ENCODE peak calls at places on chromosomes 6 and 20, in eight cellular contexts. One of them, this sample, is unnamed.

GRCh38 chr6:158415666-158416065 is 103.4 kb downstream of the TULP4 start:
- DNase-seq in astrocyte of the hippocampus: no peak
- DNase-seq in stomach: no peak
- DNase-seq in OCI-LY7: no peak
- DNase-seq in SHP77: no peak
- DNase-seq in cardiac muscle cell: peak
- DNase-seq in activated CD4-positive, alpha-beta T cell treated with anti-CD3 and anti-CD28 coated beads, Interleukin-2, amount 10 ng/mL, durations not matched to agents 7 days and 5 days: no peak
- DNase-seq in T follicular helper cell: no peak
- DNase-seq in this sample: no peak

GRCh38 chr20:20360464-20360863 is 7.4 kb upstream of the INSM1 start:
- DNase-seq in astrocyte of the hippocampus: peak
- DNase-seq in stomach: peak
- DNase-seq in OCI-LY7: peak
- DNase-seq in SHP77: peak
- DNase-seq in cardiac muscle cell: peak
- DNase-seq in activated CD4-positive, alpha-beta T cell treated with anti-CD3 and anti-CD28 coated beads, Interleukin-2, amount 10 ng/mL, durations not matched to agents 7 days and 5 days: peak
- DNase-seq in T follicular helper cell: no peak
- DNase-seq in this sample: peak

GRCh38 chr20:24523661-24524060 is 54.2 kb downstream of the SYNDIG1 start:
- DNase-seq in astrocyte of the hippocampus: no peak
- DNase-seq in stomach: no peak
- DNase-seq in OCI-LY7: no peak
- DNase-seq in SHP77: no peak
- DNase-seq in cardiac muscle cell: no peak
- DNase-seq in activated CD4-positive, alpha-beta T cell treated with anti-CD3 and anti-CD28 coated beads, Interleukin-2, amount 10 ng/mL, durations not matched to agents 7 days and 5 days: no peak
- DNase-seq in T follicular helper cell: no peak
- DNase-seq in this sample: no peak

GRCh38 chr20:25226433-25227316 is 21.2 kb upstream of the PYGB start:
- DNase-seq in astrocyte of the hippocampus: no peak
- DNase-seq in stomach: no peak
- DNase-seq in OCI-LY7: no peak
- DNase-seq in SHP77: no peak
- DNase-seq in cardiac muscle cell: no peak
- DNase-seq in activated CD4-positive, alpha-beta T cell treated with anti-CD3 and anti-CD28 coated beads, Interleukin-2, amount 10 ng/mL, durations not matched to agents 7 days and 5 days: no peak
- DNase-seq in T follicular helper cell: no peak
- DNase-seq in this sample: no peak

GRCh38 chr6:30935018-30935417 is 3.0 kb upstream of the SFTA2 start:
- DNase-seq in astrocyte of the hippocampus: no peak
- DNase-seq in stomach: no peak
- DNase-seq in OCI-LY7: no peak
- DNase-seq in SHP77: no peak
- DNase-seq in cardiac muscle cell: peak
- DNase-seq in activated CD4-positive, alpha-beta T cell treated with anti-CD3 and anti-CD28 coated beads, Interleukin-2, amount 10 ng/mL, durations not matched to agents 7 days and 5 days: no peak
- DNase-seq in T follicular helper cell: no peak
- DNase-seq in this sample: no peak

GRCh38 chr6:152845421-152845820 is 94.8 kb downstream of the VIP start:
- DNase-seq in astrocyte of the hippocampus: no peak
- DNase-seq in stomach: no peak
- DNase-seq in OCI-LY7: no peak
- DNase-seq in SHP77: no peak
- DNase-seq in cardiac muscle cell: no peak
- DNase-seq in activated CD4-positive, alpha-beta T cell treated with anti-CD3 and anti-CD28 coated beads, Interleukin-2, amount 10 ng/mL, durations not matched to agents 7 days and 5 days: no peak
- DNase-seq in T follicular helper cell: no peak
- DNase-seq in this sample: no peak

GRCh38 chr6:142088858-142089216 is 43.9 kb upstream of the GJE1 start:
- DNase-seq in astrocyte of the hippocampus: peak
- DNase-seq in stomach: no peak
- DNase-seq in OCI-LY7: no peak
- DNase-seq in SHP77: no peak
- DNase-seq in cardiac muscle cell: peak
- DNase-seq in activated CD4-positive, alpha-beta T cell treated with anti-CD3 and anti-CD28 coated beads, Interleukin-2, amount 10 ng/mL, durations not matched to agents 7 days and 5 days: no peak
- DNase-seq in T follicular helper cell: no peak
- DNase-seq in this sample: no peak

GRCh38 chr6:27839303-27840081 is 72.7 kb downstream of the OR2B2 start:
- DNase-seq in astrocyte of the hippocampus: peak
- DNase-seq in stomach: peak
- DNase-seq in OCI-LY7: peak
- DNase-seq in SHP77: peak
- DNase-seq in cardiac muscle cell: peak
- DNase-seq in activated CD4-positive, alpha-beta T cell treated with anti-CD3 and anti-CD28 coated beads, Interleukin-2, amount 10 ng/mL, durations not matched to agents 7 days and 5 days: peak
- DNase-seq in T follicular helper cell: no peak
- DNase-seq in this sample: peak

GRCh38 chr6:47235964-47236760 is 73.5 kb downstream of the TNFRSF21 start:
- DNase-seq in astrocyte of the hippocampus: no peak
- DNase-seq in stomach: no peak
- DNase-seq in OCI-LY7: peak
- DNase-seq in SHP77: peak
- DNase-seq in cardiac muscle cell: no peak
- DNase-seq in activated CD4-positive, alpha-beta T cell treated with anti-CD3 and anti-CD28 coated beads, Interleukin-2, amount 10 ng/mL, durations not matched to agents 7 days and 5 days: no peak
- DNase-seq in T follicular helper cell: no peak
- DNase-seq in this sample: peak

GRCh38 chr6:160010067-160010466 is 41.2 kb downstream of the IGF2R start:
- DNase-seq in astrocyte of the hippocampus: no peak
- DNase-seq in stomach: no peak
- DNase-seq in OCI-LY7: no peak
- DNase-seq in SHP77: no peak
- DNase-seq in cardiac muscle cell: peak
- DNase-seq in activated CD4-positive, alpha-beta T cell treated with anti-CD3 and anti-CD28 coated beads, Interleukin-2, amount 10 ng/mL, durations not matched to agents 7 days and 5 days: no peak
- DNase-seq in T follicular helper cell: no peak
- DNase-seq in this sample: no peak

GRCh38 chr6:90701146-90701781 is 114.4 kb upstream of the MAP3K7 start:
- DNase-seq in astrocyte of the hippocampus: no peak
- DNase-seq in stomach: no peak
- DNase-seq in OCI-LY7: peak
- DNase-seq in SHP77: peak
- DNase-seq in cardiac muscle cell: no peak
- DNase-seq in activated CD4-positive, alpha-beta T cell treated with anti-CD3 and anti-CD28 coated beads, Interleukin-2, amount 10 ng/mL, durations not matched to agents 7 days and 5 days: peak
- DNase-seq in T follicular helper cell: no peak
- DNase-seq in this sample: peak

GRCh38 chr20:20812141-20812540 is 99.7 kb upstream of the RALGAPA2 start:
- DNase-seq in astrocyte of the hippocampus: no peak
- DNase-seq in stomach: no peak
- DNase-seq in OCI-LY7: no peak
- DNase-seq in SHP77: no peak
- DNase-seq in cardiac muscle cell: no peak
- DNase-seq in activated CD4-positive, alpha-beta T cell treated with anti-CD3 and anti-CD28 coated beads, Interleukin-2, amount 10 ng/mL, durations not matched to agents 7 days and 5 days: no peak
- DNase-seq in T follicular helper cell: no peak
- DNase-seq in this sample: no peak